ENCODE peak calls at places on chromosomes 11 and 22, in seven cellular contexts. G is PC-9, A is mammary epithelial cell, F is trophoblast cell, C is neural progenitor cell, O is H9, R is IMR-90. Q is an unnamed sample. For H3K4me1, the result is how much of the 10 kb centered on the place peaks cover.

GRCh38 chr11:96293583-96293982 is 49.4 kb downstream of the MAML2 start:
- DNase-seq in F (no peak), O (no peak), R (no peak), C (no peak), G (no peak), A (no peak), Q (peak)

GRCh38 chr22:50675553-50676199 is 3.1 kb downstream of the SHANK3 start:
- DNase-seq in G (peak), O (no peak), A (no peak), F (no peak), R (no peak), C (peak), Q (no peak)

GRCh38 chr22:31680764-31681624 is 19.0 kb upstream of the PISD start:
- DNase-seq in F (peak), A (peak), G (no peak), R (peak), O (no peak), C (no peak), Q (peak)

GRCh38 chr22:37848587-37849088 is 581 bp upstream of the EIF3L start:
- DNase-seq in R (peak), G (peak), O (no peak), A (peak), F (peak), C (peak), Q (peak)

GRCh38 chr22:27207907-27208306 is 550.5 kb downstream of the MIAT start:
- DNase-seq in R (peak), F (no peak), G (no peak), O (no peak), C (no peak), A (peak), Q (no peak)

GRCh38 chr11:107567739-107568335 is 2.3 kb upstream of the ALKBH8 start:
- DNase-seq in C (no peak), F (no peak), A (no peak), G (no peak), O (no peak), R (no peak), Q (no peak)

GRCh38 chr11:128737704-128738103 is 43.8 kb downstream of the FLI1 start:
- DNase-seq in R (no peak), A (no peak), F (no peak), C (no peak), G (no peak), O (no peak), Q (no peak)

GRCh38 chr22:22784249-22785039 is 103.2 kb upstream of the IGLL5 start:
- DNase-seq in C (no peak), A (no peak), R (no peak), G (no peak), O (no peak), F (no peak), Q (no peak)

GRCh38 chr22:19463491-19464469 is 15.2 kb downstream of the UFD1 start:
- DNase-seq in C (no peak), G (no peak), R (peak), A (no peak), F (peak), O (no peak), Q (no peak)

GRCh38 chr11:132718711-132719641 is 813.3 kb downstream of the OPCML start:
- DNase-seq in C (no peak), F (no peak), G (no peak), A (no peak), R (peak), O (no peak), Q (peak)

GRCh38 chr11:65916391-65916790 is 2.5 kb downstream of the C11orf68 start:
- DNase-seq in R (no peak), F (no peak), O (no peak), G (no peak), A (no peak), C (no peak), Q (no peak)

GRCh38 chr22:37353839-37354238 is 71.5 kb downstream of the CYTH4 start:
- DNase-seq in F (peak), G (peak), C (no peak), A (no peak), R (no peak), O (no peak), Q (no peak)

GRCh38 chr11:2391663-2391975 is 8.9 kb upstream of the TSSC4 start:
- DNase-seq in C (no peak), A (no peak), O (no peak), R (no peak), G (no peak), F (no peak), Q (no peak)

GRCh38 chr11:2213384-2213842 is 41.8 kb upstream of the TH start:
- DNase-seq in R (no peak), G (no peak), F (no peak), O (peak), A (no peak), C (peak), Q (no peak)

GRCh38 chr11:101401245-101401644 is 182.6 kb downstream of the TRPC6 start:
- DNase-seq in A (no peak), F (no peak), R (peak), G (no peak), O (no peak), C (no peak), Q (peak)

GRCh38 chr11:72037554-72038311 is 39.0 kb downstream of the IL18BP start:
- DNase-seq in G (no peak), R (no peak), C (no peak), F (no peak), O (no peak), A (peak), Q (no peak)

GRCh38 chr11:8247312-8247711 is 16.4 kb downstream of the LMO1 start:
- DNase-seq in R (no peak), O (peak), F (peak), C (no peak), G (no peak), A (no peak), Q (no peak)

GRCh38 chr22:37781434-37782059 is 26.2 kb upstream of the GCAT start:
- DNase-seq in G (no peak), F (no peak), C (peak), O (peak), R (peak), A (no peak), Q (no peak)

GRCh38 chr11:1852885-1853284 is at the start of gene LSP1:
- DNase-seq in R (no peak), G (no peak), A (no peak), C (no peak), O (no peak), F (no peak), Q (no peak)

GRCh38 chr11:28799316-28799715 is 691.1 kb downstream of the METTL15 start:
- DNase-seq in C (no peak), F (no peak), A (no peak), G (no peak), R (no peak), O (no peak), Q (no peak)

GRCh38 chr22:49487950-49488349 is 339.7 kb downstream of the BRD1 start:
- DNase-seq in R (no peak), G (peak), F (peak), O (peak), C (no peak), A (no peak), Q (no peak)
- H3K4me2 ChIP-seq in R (no peak), G (peak), F (peak), O (no peak), C (no peak), A (no peak), Q (no peak)

GRCh38 chr11:84390441-84391078 is 1104.4 kb upstream of the CCDC90B start:
- DNase-seq in A (peak), O (peak), R (no peak), G (peak), C (peak), F (no peak), Q (no peak)
- H3K4me1 ChIP-seq in A (under half), O (under half), R (under half), G (under half), C (under half), F (under half), Q (under half)

DNA sequence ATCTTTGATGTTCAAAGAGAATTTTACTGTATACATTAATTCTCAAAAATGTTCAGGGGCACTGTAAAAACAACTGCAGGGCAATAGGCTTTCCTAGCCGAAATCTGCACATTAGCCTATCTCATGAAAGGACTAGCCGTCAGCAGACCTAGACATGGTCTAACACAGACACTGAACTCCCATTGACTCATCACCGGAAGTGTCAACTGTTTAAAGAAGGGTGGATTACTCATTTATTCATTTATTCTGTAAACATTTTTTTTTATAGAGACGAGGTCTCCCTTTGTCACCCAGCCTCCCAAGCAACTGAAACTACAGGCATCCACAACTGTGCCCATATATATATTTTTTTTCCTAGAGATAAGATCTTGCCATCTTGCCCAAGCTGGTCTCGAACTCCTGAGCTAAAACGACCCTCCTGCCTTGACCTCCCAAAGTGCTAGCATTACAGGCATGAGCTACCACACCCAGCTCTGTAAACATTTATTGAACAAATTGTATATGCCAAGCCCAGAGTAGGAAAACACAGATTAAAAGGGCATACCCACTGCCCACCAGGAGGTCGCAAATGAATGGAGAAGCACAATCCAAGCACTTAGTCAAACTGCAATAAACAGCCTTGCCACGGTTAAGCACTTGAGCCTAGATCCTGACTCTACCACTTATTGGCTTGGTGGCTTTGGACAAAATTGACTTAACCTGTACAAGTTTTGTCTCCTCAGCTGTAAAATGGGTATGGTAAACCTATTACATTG is 26.6 kb downstream of the RAB30 start:
- DNase-seq in A (peak), R (peak), C (no peak), G (peak), F (no peak), O (no peak), Q (peak)
- H2AFZ ChIP-seq in A (no peak), R (no peak), C (no peak), G (no peak), F (no peak), O (no peak), Q (no peak)

DNA sequence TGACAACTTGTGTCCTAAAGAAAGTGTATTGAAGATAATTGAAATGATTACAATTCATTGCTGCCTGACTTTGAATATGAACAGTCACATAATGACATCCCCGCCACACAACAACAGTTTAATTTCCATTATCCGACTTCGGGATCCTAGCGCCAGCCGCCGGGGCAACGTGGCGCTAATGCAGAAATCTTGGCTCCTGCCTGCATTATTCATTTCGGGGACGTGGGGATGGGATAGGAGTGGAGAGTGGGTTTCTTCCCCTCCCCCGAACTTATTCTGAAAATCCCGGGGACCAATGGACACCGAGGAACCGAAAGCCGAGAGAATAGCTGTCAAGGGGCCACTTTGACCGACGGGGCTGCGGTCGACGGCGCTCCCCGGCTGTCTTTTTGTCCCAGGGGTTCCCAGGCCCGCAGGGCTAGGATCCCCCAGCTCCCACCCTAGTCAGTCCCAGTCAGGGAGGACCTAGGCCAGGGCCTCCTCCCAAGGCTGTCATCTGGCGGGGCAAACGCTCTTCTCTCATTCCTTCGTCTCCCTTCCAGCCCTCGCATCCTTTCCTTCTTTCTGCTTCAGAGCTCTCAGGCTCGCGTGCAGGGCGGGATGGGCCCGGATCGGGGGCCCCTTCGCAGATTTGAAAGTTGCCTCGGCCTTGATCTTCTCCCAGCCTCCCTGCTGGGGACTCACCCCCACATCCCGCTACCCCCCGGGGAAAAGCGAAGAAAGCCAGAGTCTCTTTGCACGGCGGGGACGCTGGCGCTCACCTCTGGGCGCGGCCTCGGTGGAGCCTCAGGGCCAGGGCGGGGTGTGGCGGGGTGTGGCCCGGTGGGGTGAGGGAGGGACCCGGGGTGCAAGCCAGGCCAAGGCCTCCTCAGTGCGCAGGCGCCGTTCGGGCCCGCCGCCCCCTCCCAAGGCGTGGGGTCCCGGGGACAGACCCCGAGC is 14.6 kb upstream of the PAX6 start:
- DNase-seq in F (no peak), C (peak), O (peak), R (no peak), A (no peak), G (no peak), Q (no peak)
- H3K4me2 ChIP-seq in F (no peak), C (peak), O (peak), R (no peak), A (no peak), G (no peak), Q (no peak)

DNA sequence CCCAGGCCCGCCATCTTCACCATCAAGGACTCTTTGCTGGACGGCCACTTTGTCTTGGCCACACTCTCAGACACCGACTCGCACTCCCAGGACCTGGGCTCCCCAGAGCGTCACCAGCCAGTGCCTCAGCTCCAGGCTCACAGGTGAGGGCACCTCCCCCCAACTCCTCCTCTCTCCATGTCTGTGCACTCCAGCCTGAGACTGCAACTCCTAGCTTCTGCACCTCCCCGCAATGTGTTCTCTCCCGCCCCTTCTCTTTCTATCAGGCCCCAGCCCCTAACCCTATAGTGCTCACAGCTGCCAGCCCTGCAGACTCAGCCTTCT is 4.4 kb downstream of the RAD9A start:
- DNase-seq in O (no peak), R (no peak), G (no peak), F (no peak), C (no peak), A (no peak), Q (no peak)
- H3K4me1 ChIP-seq in O (under half), R (under half), G (under half), F (under half), C (under half), A (under half), Q (under half)

DNA sequence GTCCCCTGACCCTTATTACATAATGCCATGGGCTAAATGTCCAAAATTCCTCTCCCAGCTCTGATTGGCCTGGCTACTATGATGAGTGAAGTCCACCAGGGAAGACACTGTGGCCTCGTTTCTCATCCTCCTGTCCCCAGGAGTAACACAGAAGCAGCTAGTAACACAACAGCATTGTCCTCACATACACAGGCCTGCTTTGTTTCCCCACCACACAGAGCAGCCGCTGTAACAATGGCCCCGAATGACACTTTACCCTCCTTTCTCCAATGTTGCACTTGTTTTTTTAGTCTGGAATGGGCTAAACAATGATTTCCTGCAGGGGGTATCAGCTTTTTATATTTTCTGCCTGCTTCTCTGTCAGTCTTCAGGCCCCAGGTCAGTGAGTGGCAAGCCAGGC is at the start of gene PRR5L:
- DNase-seq in C (peak), A (no peak), O (no peak), R (no peak), G (no peak), F (no peak), Q (no peak)
- H2AFZ ChIP-seq in C (no peak), A (no peak), O (no peak), R (no peak), G (no peak), F (no peak), Q (no peak)

GRCh38 chr22:28951530-28951929 is 68.2 kb downstream of the ZNRF3 start:
- DNase-seq in R (no peak), F (no peak), O (no peak), G (no peak), A (no peak), C (no peak), Q (no peak)

GRCh38 chr22:28953976-28954880 is 70.9 kb downstream of the ZNRF3 start:
- DNase-seq in A (no peak), R (no peak), F (peak), O (no peak), G (no peak), C (no peak), Q (no peak)

GRCh38 chr22:28951969-28952521 is 68.7 kb downstream of the ZNRF3 start:
- DNase-seq in F (peak), A (no peak), R (peak), O (no peak), G (no peak), C (peak), Q (peak)

GRCh38 chr22:28953399-28953798 is 70.0 kb downstream of the ZNRF3 start:
- DNase-seq in F (no peak), R (no peak), C (no peak), A (no peak), G (no peak), O (no peak), Q (no peak)

GRCh38 chr22:28952857-28953256 is 69.5 kb downstream of the ZNRF3 start:
- DNase-seq in C (no peak), F (peak), O (no peak), G (no peak), A (no peak), R (peak), Q (peak)
- H3K4me2 ChIP-seq in C (peak), F (no peak), O (no peak), G (no peak), A (no peak), R (peak), Q (no peak)